ENCODE peak calls at places on chromosomes 13 and 19, in five cellular contexts. T is H54; F is heart left ventricle; I is RPMI7951; A is activated T-helper 1 cell treated with anti-CD3 and anti-CD28 coated beads, Interleukin-2, amount 50 U/mL, for 16 hours. K is an unnamed sample.

GRCh38 chr13:82772802-82773201 is 1109.5 kb downstream of the SLITRK1 start:
- DNase-seq in T (no peak), I (peak), F (no peak), A (no peak), K (no peak)

GRCh38 chr13:110116072-110116487 is 190.9 kb downstream of the COL4A1 start:
- DNase-seq in F (peak), A (no peak), T (peak), I (no peak), K (no peak)

GRCh38 chr13:50989476-50989875 is 79.9 kb downstream of the RNASEH2B start:
- DNase-seq in F (peak), I (no peak), T (no peak), A (no peak), K (no peak)

GRCh38 chr13:31945202-31945978 is 86.2 kb upstream of the FRY start:
- DNase-seq in T (no peak), I (peak), A (no peak), F (peak), K (peak)

GRCh38 chr19:45153339-45154063 is 7.3 kb downstream of the NKPD1 start:
- DNase-seq in A (no peak), I (no peak), T (no peak), F (peak), K (no peak)

GRCh38 chr13:110006304-110006703 is 219.9 kb upstream of the IRS2 start:
- DNase-seq in F (no peak), T (no peak), I (peak), A (no peak), K (peak)

GRCh38 chr13:29099781-29100406 is 279.8 kb downstream of the MTUS2 start:
- DNase-seq in F (no peak), A (no peak), I (no peak), T (no peak), K (no peak)

GRCh38 chr13:44311011-44311481 is 62.6 kb upstream of the SERP2 start:
- DNase-seq in F (no peak), T (no peak), I (no peak), A (no peak), K (peak)

GRCh38 chr13:21736926-21737325 is 66.1 kb downstream of the FGF9 start:
- DNase-seq in I (no peak), A (no peak), F (no peak), T (no peak), K (no peak)

GRCh38 chr13:31793246-31793645 is 53.9 kb downstream of the RXFP2 start:
- DNase-seq in I (no peak), T (no peak), A (no peak), F (no peak), K (no peak)

GRCh38 chr19:32388393-32388724 is 17.2 kb upstream of the DPY19L3 start:
- DNase-seq in F (no peak), A (no peak), I (no peak), T (no peak), K (no peak)

GRCh38 chr13:88063741-88064140 is 392.6 kb downstream of the SLITRK5 start:
- DNase-seq in A (no peak), F (no peak), T (no peak), I (no peak), K (no peak)

GRCh38 chr13:103145476-103145875 is 79.3 kb upstream of the SLC10A2 start:
- DNase-seq in A (no peak), I (no peak), F (no peak), T (no peak), K (no peak)

GRCh38 chr19:39539165-39539518 is 819 bp downstream of the EID2 start:
- DNase-seq in T (peak), A (no peak), F (no peak), I (peak), K (no peak)

GRCh38 chr13:46035066-46035465 is 17.5 kb downstream of the ZC3H13 start:
- DNase-seq in A (no peak), I (no peak), T (no peak), F (no peak), K (no peak)

K was measured in H4.